ENCODE peak calls at places on chromosomes 2 and 18, in nine cellular contexts. Z is activated naive CD4-positive, alpha-beta T cell treated with anti-CD3 and anti-CD28 coated beads, Interleukin-2, amount 50 U/mL, for 72 hours; W is stimulated activated CD4-positive, alpha-beta T cell treated with anti-CD3 and anti-CD28 coated beads, TNF-alpha, amount 100 ng/mL, for 48 hours; E is activated T-cell treated with anti-CD3 and anti-CD28 coated beads for 1 hour; Y is activated CD4-positive, alpha-beta T cell treated with anti-CD3 and anti-CD28 coated beads, Interleukin-2, amount 50 U/mL, for 48 hours; N is AG08396; K is fibroblast of lung; M is Caki2; T is fibroblast of pulmonary artery. F is an unnamed sample.
A peak's percentile ranks its signal among the peaks of the same experiment; 100 is the strongest.

GRCh38 chr2:58649746-58650145 is 408.6 kb upstream of the FANCL start:
- DNase-seq in Z (no peak), W (no peak), E (no peak), Y (no peak), N (no peak), K (peak; percentile 25), M (no peak), T (no peak), F (no peak)

GRCh38 chr2:20415511-20415918 is 31.4 kb upstream of the RHOB start:
- DNase-seq in Z (no peak), W (no peak), E (no peak), Y (no peak), N (no peak), K (peak; percentile 23), M (no peak), T (no peak), F (no peak)

GRCh38 chr18:36757081-36757480 is 71.7 kb downstream of the TPGS2 start:
- DNase-seq in Z (no peak), W (no peak), E (no peak), Y (no peak), N (peak; percentile 73), K (peak; percentile 56), M (peak; percentile 30), T (peak; percentile 79), F (no peak)

GRCh38 chr18:63788447-63789096 is 13.4 kb downstream of the SERPINB7 start:
- DNase-seq in Z (peak; percentile 10), W (peak; percentile 29), E (peak; percentile 1), Y (peak; percentile 64), N (peak; percentile 37), K (peak; percentile 94), M (peak; percentile 14), T (peak; percentile 69), F (no peak)

GRCh38 chr2:228681426-228681825 is 499.9 kb upstream of the SPHKAP start:
- DNase-seq in Z (no peak), W (no peak), E (no peak), Y (no peak), N (peak; percentile 21), K (peak; percentile 49), M (peak; percentile 11), T (peak; percentile 76), F (no peak)

GRCh38 chr18:26159353-26159752 is 25.7 kb downstream of the PSMA8 start:
- DNase-seq in Z (no peak), W (no peak), E (no peak), Y (no peak), N (no peak), K (no peak), M (no peak), T (peak; percentile 13), F (no peak)

GRCh38 chr2:740446-741293 is 63.5 kb upstream of the TMEM18 start:
- DNase-seq in Z (peak; percentile 11), W (peak; percentile 35), E (no peak), Y (peak; percentile 84), N (peak; percentile 65), K (peak; percentile 88), M (peak; percentile 100), T (peak; percentile 84), F (peak; percentile 36)

GRCh38 chr2:111667542-111668273 is 216.3 kb downstream of the ANAPC1 start:
- DNase-seq in Z (no peak), W (no peak), E (no peak), Y (no peak), N (peak; percentile 72), K (peak; percentile 59), M (peak; percentile 46), T (peak; percentile 89), F (no peak)

GRCh38 chr2:27407798-27408491 is 1.4 kb downstream of the PPM1G start:
- DNase-seq in Z (no peak), W (no peak), E (no peak), Y (no peak), N (peak; percentile 46), K (peak; percentile 46), M (peak; percentile 50), T (peak; percentile 74), F (no peak)

GRCh38 chr2:129087133-129087813 is 768.6 kb upstream of the HS6ST1 start:
- DNase-seq in Z (no peak), W (no peak), E (no peak), Y (no peak), N (no peak), K (peak; percentile 21), M (no peak), T (peak; percentile 87), F (no peak)

GRCh38 chr2:71558300-71559051 is 105.1 kb downstream of the DYSF start:
- DNase-seq in Z (no peak), W (no peak), E (no peak), Y (no peak), N (no peak), K (peak; percentile 20), M (peak; percentile 59), T (no peak), F (no peak)

GRCh38 chr2:20164061-20164733 is 60.7 kb downstream of the SDC1 start:
- DNase-seq in Z (no peak), W (no peak), E (no peak), Y (no peak), N (no peak), K (peak; percentile 40), M (peak; percentile 40), T (peak; percentile 29), F (no peak)

GRCh38 chr2:23312996-23313606 is 71.9 kb upstream of the KLHL29 start:
- DNase-seq in Z (peak; percentile 52), W (peak; percentile 4), E (no peak), Y (peak; percentile 37), N (peak; percentile 30), K (no peak), M (no peak), T (no peak), F (no peak)

GRCh38 chr2:46929612-46930011 is 14.0 kb upstream of the MCFD2 start:
- DNase-seq in Z (no peak), W (no peak), E (no peak), Y (no peak), N (no peak), K (no peak), M (no peak), T (no peak), F (no peak)

GRCh38 chr2:45850558-45850957 is 199.1 kb downstream of the PRKCE start:
- DNase-seq in Z (no peak), W (no peak), E (no peak), Y (no peak), N (no peak), K (no peak), M (no peak), T (no peak), F (no peak)

GRCh38 chr2:227033471-227034148 is 130.4 kb downstream of the COL4A4 start:
- DNase-seq in Z (peak; percentile 10), W (peak; percentile 4), E (peak; percentile 2), Y (peak; percentile 50), N (peak; percentile 66), K (peak; percentile 25), M (no peak), T (peak; percentile 54), F (no peak)

GRCh38 chr18:13570216-13570615 is 156.1 kb downstream of the FAM210A start:
- DNase-seq in Z (no peak), W (no peak), E (no peak), Y (no peak), N (no peak), K (no peak), M (no peak), T (no peak), F (no peak)

GRCh38 chr2:8586397-8587051 is 95.3 kb upstream of the ID2 start:
- DNase-seq in Z (no peak), W (no peak), E (no peak), Y (no peak), N (no peak), K (no peak), M (no peak), T (no peak), F (no peak)

GRCh38 chr18:70295633-70296188 is 6.9 kb downstream of the SOCS6 start:
- DNase-seq in Z (no peak), W (no peak), E (no peak), Y (no peak), N (no peak), K (no peak), M (peak; percentile 19), T (no peak), F (no peak)

GRCh38 chr18:29879763-29880162 is 1162.8 kb downstream of the DSC3 start:
- DNase-seq in Z (no peak), W (no peak), E (no peak), Y (no peak), N (no peak), K (no peak), M (no peak), T (no peak), F (no peak)

GRCh38 chr2:64018715-64019082 is 529 bp downstream of the VPS54 start:
- DNase-seq in Z (peak; percentile 46), W (no peak), E (peak; percentile 5), Y (no peak), N (peak; percentile 52), K (peak; percentile 52), M (peak; percentile 72), T (peak; percentile 46), F (no peak)

GRCh38 chr2:215677466-215677865 is 241.6 kb upstream of the FN1 start:
- DNase-seq in Z (no peak), W (no peak), E (no peak), Y (no peak), N (no peak), K (peak; percentile 67), M (no peak), T (peak; percentile 50), F (no peak)

F was measured in T-helper 9 cell.